ENCODE peak calls at places on chromosomes 1 and 21, in six cellular contexts. U is MM.1S, B is neural progenitor cell, J is GM23248, L is SK-N-SH, I is HCT116. D is an unnamed sample.

GRCh38 chr1:208043690-208044089 is 132.8 kb upstream of the CD34 start:
- DNase-seq in B (no peak), I (no peak), U (no peak), L (no peak), J (no peak), D (no peak)

GRCh38 chr1:62887799-62888507 is 104.0 kb downstream of the ATG4C start:
- DNase-seq in L (no peak), J (no peak), U (no peak), B (no peak), I (no peak), D (no peak)

GRCh38 chr1:108557311-108557710 is 2.6 kb upstream of the EEIG2 start:
- DNase-seq in I (no peak), J (no peak), L (no peak), B (no peak), U (no peak), D (no peak)

GRCh38 chr1:172390243-172390619 is 30.3 kb upstream of the C1orf105 start:
- DNase-seq in I (no peak), J (no peak), B (no peak), L (no peak), U (no peak), D (no peak)

GRCh38 chr21:43644609-43645008 is 14.7 kb downstream of the HSF2BP start:
- DNase-seq in L (no peak), I (no peak), B (no peak), J (peak), U (no peak), D (peak)

GRCh38 chr1:202638019-202638887 is 72.0 kb downstream of the SYT2 start:
- DNase-seq in I (no peak), U (no peak), L (no peak), J (no peak), B (peak), D (no peak)

GRCh38 chr1:49102752-49103151 is 326.1 kb upstream of the BEND5 start:
- DNase-seq in I (no peak), L (no peak), J (peak), U (peak), B (no peak), D (peak)

GRCh38 chr1:160546942-160547341 is 23.9 kb upstream of the SLAMF6 start:
- DNase-seq in B (no peak), I (no peak), U (no peak), J (no peak), L (no peak), D (no peak)

GRCh38 chr1:6578624-6579373 is 995 bp upstream of the ZBTB48 start:
- DNase-seq in I (no peak), B (no peak), L (peak), U (no peak), J (no peak), D (no peak)

GRCh38 chr1:53144201-53144600 is 1.8 kb upstream of the SLC1A7 start:
- DNase-seq in U (no peak), L (no peak), J (no peak), I (no peak), B (no peak), D (no peak)

GRCh38 chr1:47434051-47434842 is 3.6 kb upstream of the FOXD2 start:
- DNase-seq in L (peak), I (no peak), J (peak), U (no peak), B (peak), D (peak)

GRCh38 chr1:234701737-234702341 is 91.9 kb upstream of the IRF2BP2 start:
- DNase-seq in I (no peak), J (no peak), L (no peak), U (no peak), B (no peak), D (no peak)

GRCh38 chr1:10664251-10664650 is 132.2 kb downstream of the CASZ1 start:
- DNase-seq in L (peak), B (peak), J (no peak), I (no peak), U (no peak), D (no peak)

GRCh38 chr1:14498839-14499238 is 99.6 kb upstream of the KAZN start:
- DNase-seq in U (no peak), I (no peak), B (no peak), J (no peak), L (no peak), D (peak)

GRCh38 chr21:45997205-45997494 is 15.6 kb downstream of the COL6A1 start:
- DNase-seq in L (no peak), B (no peak), U (no peak), I (no peak), J (no peak), D (no peak)

GRCh38 chr1:39410915-39411436 is 80.5 kb upstream of the BMP8A start:
- DNase-seq in J (peak), B (peak), U (peak), I (no peak), L (peak), D (peak)

GRCh38 chr1:39411526-39411925 is 79.9 kb upstream of the BMP8A start:
- DNase-seq in I (no peak), J (peak), L (no peak), B (no peak), U (no peak), D (peak)

GRCh38 chr1:39413902-39414528 is 77.4 kb upstream of the BMP8A start:
- DNase-seq in J (no peak), I (no peak), U (no peak), B (no peak), L (peak), D (no peak)

GRCh38 chr1:39412892-39413291 is 78.5 kb upstream of the BMP8A start:
- DNase-seq in J (no peak), U (no peak), B (no peak), L (no peak), I (no peak), D (no peak)

DNA sequence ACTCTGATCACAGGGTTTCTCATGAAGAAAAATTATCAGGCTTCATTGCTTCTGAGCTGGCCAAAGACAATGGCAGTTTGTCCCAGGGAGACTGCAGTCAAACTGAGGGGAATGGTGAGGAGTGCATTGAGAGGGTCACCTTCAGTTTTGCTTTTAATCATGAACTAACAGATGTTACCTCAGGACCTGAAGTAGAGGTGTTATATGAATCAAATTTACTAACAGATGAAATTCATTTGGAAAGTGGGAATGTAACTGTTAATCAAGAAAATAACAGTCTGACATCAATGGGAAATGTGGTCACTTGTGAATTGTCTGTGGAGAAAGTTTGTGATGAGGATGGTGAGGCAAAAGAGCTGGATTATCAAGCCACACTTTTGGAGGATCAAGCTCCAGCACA is 79.4 kb upstream of the BMP8A start:
- DNase-seq in B (no peak), J (no peak), U (no peak), I (no peak), L (no peak), D (no peak)
- H3K4me3 ChIP-seq in B (peak), J (peak), U (no peak), I (no peak), L (peak), D (peak)

GRCh38 chr1:42311138-42311537 is 23.9 kb downstream of the FOXJ3 start:
- DNase-seq in U (no peak), J (peak), B (no peak), I (no peak), L (no peak), D (no peak)
- TF ChIP-seq EZH2phosphoT487 in U (no peak), J (no peak), B (no peak), I (no peak), L (no peak), D (no peak)

GRCh38 chr1:205229916-205230700 is 2.4 kb downstream of the TMCC2 start:
- DNase-seq in U (peak), I (no peak), L (no peak), J (peak), B (no peak), D (no peak)

GRCh38 chr1:205230965-205231364 is 3.2 kb downstream of the TMCC2 start:
- DNase-seq in I (no peak), B (no peak), L (no peak), U (peak), J (no peak), D (no peak)

GRCh38 chr1:205229399-205229861 is 1.7 kb downstream of the TMCC2 start:
- DNase-seq in J (peak), L (peak), U (peak), I (peak), B (peak), D (peak)

GRCh38 chr1:205232945-205233397 is 5.2 kb downstream of the TMCC2 start:
- DNase-seq in U (no peak), L (no peak), J (no peak), B (no peak), I (no peak), D (no peak)

GRCh38 chr1:205232122-205232820 is 4.5 kb downstream of the TMCC2 start:
- DNase-seq in B (no peak), L (no peak), J (no peak), U (no peak), I (no peak), D (no peak)
- H3K9ac ChIP-seq in B (no peak), L (no peak), J (no peak), U (peak), I (no peak), D (no peak)

GRCh38 chr1:25549273-25550154 is 6.1 kb downstream of the LDLRAP1 start:
- DNase-seq in J (no peak), B (no peak), U (peak), L (no peak), I (peak), D (peak)
- H3K4me3 ChIP-seq in J (no peak), B (no peak), U (peak), L (no peak), I (peak), D (no peak)

GRCh38 chr1:171254859-171255258 is 6.6 kb downstream of the FMO1 start:
- DNase-seq in U (no peak), J (peak), I (no peak), B (no peak), L (no peak), D (peak)
- TF ChIP-seq EZH2phosphoT487 in U (no peak), J (no peak), I (no peak), B (no peak), L (no peak), D (no peak)

GRCh38 chr1:21338568-21339401 is 48.5 kb upstream of the ECE1 start:
- DNase-seq in I (no peak), U (no peak), L (no peak), J (peak), B (no peak), D (peak)

GRCh38 chr1:21337459-21337930 is 47.2 kb upstream of the ECE1 start:
- DNase-seq in U (no peak), J (no peak), L (no peak), I (no peak), B (no peak), D (no peak)

GRCh38 chr1:21337010-21337437 is 46.8 kb upstream of the ECE1 start:
- DNase-seq in B (no peak), J (no peak), I (no peak), L (no peak), U (no peak), D (no peak)

GRCh38 chr1:21339402-21340229 is 49.4 kb upstream of the ECE1 start:
- DNase-seq in B (no peak), J (no peak), I (no peak), L (no peak), U (no peak), D (no peak)

DNA sequence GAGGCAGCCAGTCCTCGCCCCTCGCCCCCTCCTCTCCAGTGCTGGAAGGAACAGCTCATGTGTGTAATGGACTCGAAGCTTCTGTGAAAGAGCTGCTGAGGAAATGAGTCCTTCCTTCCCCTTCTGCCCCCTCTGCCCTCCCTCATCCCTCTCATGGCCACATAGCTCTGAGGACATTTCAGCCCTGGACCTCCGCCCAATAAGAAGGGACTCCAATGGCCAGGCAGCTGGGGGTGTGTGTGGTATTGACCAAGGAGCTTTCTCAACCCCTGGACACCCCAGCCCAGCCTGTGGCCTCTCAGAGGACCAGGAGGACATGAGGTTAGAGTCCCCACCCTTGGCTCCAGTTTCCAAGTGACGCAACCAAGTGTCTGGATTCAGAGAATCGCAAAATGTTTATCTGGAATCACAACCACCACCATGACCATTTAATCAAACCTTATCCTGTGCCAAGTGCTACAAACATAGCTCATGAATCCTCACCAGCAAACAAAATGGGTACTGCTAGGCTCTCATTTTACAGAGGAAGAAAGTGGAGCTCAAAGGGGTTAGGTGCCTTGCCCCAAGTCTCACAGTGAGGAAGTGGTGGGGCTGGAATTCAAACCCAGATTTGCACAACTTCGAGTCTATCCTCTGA is 47.8 kb upstream of the ECE1 start:
- DNase-seq in B (no peak), I (no peak), J (peak), L (no peak), U (no peak), D (peak)
- H3K9ac ChIP-seq in B (no peak), I (no peak), J (peak), L (no peak), U (no peak), D (peak)

DNA sequence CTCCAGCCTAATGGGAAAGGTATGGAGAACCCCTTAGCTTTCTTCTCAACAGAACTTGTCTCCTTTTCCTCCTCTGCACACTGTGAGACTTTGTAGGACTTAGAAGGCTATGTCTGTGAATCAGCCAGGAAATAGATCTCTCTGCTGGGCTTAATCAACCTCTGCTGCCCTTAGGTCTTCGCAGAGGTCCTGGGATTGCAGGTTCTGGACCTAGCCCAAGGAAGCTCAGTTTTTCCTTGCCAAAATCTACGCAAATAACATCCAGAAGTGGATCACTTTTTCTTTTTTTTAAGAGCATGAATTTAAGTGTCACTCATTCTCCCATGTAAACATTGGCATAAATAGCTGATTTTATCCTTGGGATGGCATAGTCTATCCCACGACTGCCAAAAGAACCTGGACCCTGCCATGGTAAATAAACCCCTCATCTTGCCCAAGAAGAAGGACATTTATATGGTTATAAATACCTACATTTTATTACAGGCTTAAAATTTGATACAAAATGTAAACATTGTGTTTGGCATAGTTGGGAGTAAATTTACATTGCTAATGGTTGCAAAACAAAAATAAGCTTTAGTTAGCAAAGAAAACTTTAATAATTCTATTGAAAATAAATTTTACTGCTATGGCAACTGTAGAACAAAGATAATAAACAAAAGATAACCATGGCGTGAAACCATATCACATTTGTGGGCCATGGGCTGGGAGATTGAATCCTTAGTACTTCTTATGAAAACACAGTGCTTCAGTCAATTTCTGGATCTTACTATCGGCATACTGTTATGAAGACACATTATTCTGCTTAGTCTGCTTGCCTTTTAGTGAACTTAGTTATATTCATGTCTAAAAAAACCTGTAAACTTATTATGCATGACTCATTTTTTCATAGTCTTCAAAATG is 24.6 kb upstream of the DISC1 start:
- DNase-seq in U (peak), L (no peak), B (no peak), I (no peak), J (no peak), D (peak)
- H3K4me3 ChIP-seq in U (no peak), L (no peak), B (no peak), I (no peak), J (no peak), D (peak)

GRCh38 chr1:183267646-183268431 is 81.8 kb downstream of the LAMC2 start:
- DNase-seq in L (peak), I (no peak), B (no peak), U (no peak), J (peak), D (peak)
- TF ChIP-seq EZH2phosphoT487 in L (no peak), I (no peak), B (no peak), U (no peak), J (no peak), D (no peak)

GRCh38 chr1:109791495-109792040 is 27.8 kb upstream of the EPS8L3 start:
- DNase-seq in L (no peak), B (no peak), I (no peak), J (no peak), U (no peak), D (no peak)
- H3K9ac ChIP-seq in L (peak), B (no peak), I (peak), J (no peak), U (no peak), D (no peak)